ENCODE peak calls at places on chromosomes 2 and 18, in eight cellular contexts. One of them, this sample, is unnamed.

GRCh38 chr2:7440985-7441384 is 523.8 kb downstream of the RNF144A start:
- DNase-seq in MCF 10A: no peak
- DNase-seq in nephron progenitor cell: no peak
- DNase-seq in epithelial cell of esophagus: no peak
- DNase-seq in endothelial cell: no peak
- DNase-seq in GM13977: no peak
- DNase-seq in type B pancreatic cell: no peak
- DNase-seq in AG09309: no peak
- DNase-seq in this sample: no peak

GRCh38 chr2:66236816-66237469 is 198.0 kb upstream of the MEIS1 start:
- DNase-seq in type B pancreatic cell: no peak
- DNase-seq in epithelial cell of esophagus: no peak
- DNase-seq in MCF 10A: no peak
- DNase-seq in GM13977: no peak
- DNase-seq in AG09309: no peak
- DNase-seq in nephron progenitor cell: no peak
- DNase-seq in endothelial cell: no peak
- DNase-seq in this sample: no peak

GRCh38 chr18:55585586-55586521 is 2.1 kb downstream of the TCF4 start:
- DNase-seq in type B pancreatic cell: no peak
- DNase-seq in GM13977: no peak
- DNase-seq in MCF 10A: no peak
- DNase-seq in AG09309: no peak
- DNase-seq in endothelial cell: no peak
- DNase-seq in epithelial cell of esophagus: no peak
- DNase-seq in nephron progenitor cell: peak
- DNase-seq in this sample: no peak

GRCh38 chr2:5932556-5933469 is 240.6 kb downstream of the SOX11 start:
- DNase-seq in MCF 10A: no peak
- DNase-seq in nephron progenitor cell: no peak
- DNase-seq in endothelial cell: no peak
- DNase-seq in type B pancreatic cell: no peak
- DNase-seq in GM13977: no peak
- DNase-seq in epithelial cell of esophagus: no peak
- DNase-seq in AG09309: no peak
- DNase-seq in this sample: no peak

GRCh38 chr18:8662574-8663255 is 42.6 kb upstream of the MTCL1 start:
- DNase-seq in MCF 10A: no peak
- DNase-seq in AG09309: no peak
- DNase-seq in GM13977: no peak
- DNase-seq in nephron progenitor cell: no peak
- DNase-seq in type B pancreatic cell: no peak
- DNase-seq in endothelial cell: no peak
- DNase-seq in epithelial cell of esophagus: no peak
- DNase-seq in this sample: no peak

GRCh38 chr2:9105601-9106337 is 100.8 kb upstream of the ASAP2 start:
- DNase-seq in GM13977: no peak
- DNase-seq in MCF 10A: no peak
- DNase-seq in nephron progenitor cell: no peak
- DNase-seq in AG09309: no peak
- DNase-seq in type B pancreatic cell: no peak
- DNase-seq in endothelial cell: no peak
- DNase-seq in epithelial cell of esophagus: no peak
- DNase-seq in this sample: no peak

GRCh38 chr2:176997074-176997791 is 215.4 kb upstream of the HNRNPA3 start:
- DNase-seq in AG09309: peak
- DNase-seq in type B pancreatic cell: no peak
- DNase-seq in MCF 10A: peak
- DNase-seq in epithelial cell of esophagus: peak
- DNase-seq in GM13977: no peak
- DNase-seq in endothelial cell: no peak
- DNase-seq in nephron progenitor cell: no peak
- DNase-seq in this sample: peak

GRCh38 chr2:89763581-89764485 is 1072.4 kb downstream of the RPIA start:
- DNase-seq in nephron progenitor cell: no peak
- DNase-seq in endothelial cell: peak
- DNase-seq in type B pancreatic cell: peak
- DNase-seq in epithelial cell of esophagus: no peak
- DNase-seq in GM13977: peak
- DNase-seq in AG09309: no peak
- DNase-seq in MCF 10A: no peak
- DNase-seq in this sample: peak

GRCh38 chr2:219251656-219252055 is 1.4 kb upstream of the TUBA4B start:
- DNase-seq in AG09309: no peak
- DNase-seq in type B pancreatic cell: no peak
- DNase-seq in GM13977: no peak
- DNase-seq in nephron progenitor cell: no peak
- DNase-seq in epithelial cell of esophagus: peak
- DNase-seq in endothelial cell: no peak
- DNase-seq in MCF 10A: no peak
- DNase-seq in this sample: no peak

GRCh38 chr18:48623468-48624220 is 84.8 kb downstream of the CTIF start:
- DNase-seq in endothelial cell: no peak
- DNase-seq in type B pancreatic cell: no peak
- DNase-seq in epithelial cell of esophagus: peak
- DNase-seq in nephron progenitor cell: no peak
- DNase-seq in AG09309: peak
- DNase-seq in GM13977: no peak
- DNase-seq in MCF 10A: peak
- DNase-seq in this sample: no peak

GRCh38 chr2:88765154-88765948 is 73.9 kb downstream of the RPIA start:
- DNase-seq in nephron progenitor cell: peak
- DNase-seq in GM13977: no peak
- DNase-seq in AG09309: no peak
- DNase-seq in epithelial cell of esophagus: peak
- DNase-seq in MCF 10A: no peak
- DNase-seq in endothelial cell: peak
- DNase-seq in type B pancreatic cell: no peak
- DNase-seq in this sample: no peak

GRCh38 chr2:220842901-220843665 is 729.0 kb downstream of the EPHA4 start:
- DNase-seq in epithelial cell of esophagus: no peak
- DNase-seq in endothelial cell: no peak
- DNase-seq in type B pancreatic cell: no peak
- DNase-seq in GM13977: no peak
- DNase-seq in nephron progenitor cell: no peak
- DNase-seq in AG09309: no peak
- DNase-seq in MCF 10A: no peak
- DNase-seq in this sample: no peak

GRCh38 chr2:162729469-162729868 is 109.1 kb downstream of the KCNH7 start:
- DNase-seq in epithelial cell of esophagus: no peak
- DNase-seq in nephron progenitor cell: no peak
- DNase-seq in endothelial cell: no peak
- DNase-seq in AG09309: no peak
- DNase-seq in MCF 10A: no peak
- DNase-seq in GM13977: no peak
- DNase-seq in type B pancreatic cell: no peak
- DNase-seq in this sample: no peak

GRCh38 chr2:222959358-222959757 is 92.6 kb upstream of the KCNE4 start:
- DNase-seq in type B pancreatic cell: no peak
- DNase-seq in nephron progenitor cell: no peak
- DNase-seq in MCF 10A: peak
- DNase-seq in endothelial cell: no peak
- DNase-seq in epithelial cell of esophagus: peak
- DNase-seq in AG09309: peak
- DNase-seq in GM13977: no peak
- DNase-seq in this sample: no peak

GRCh38 chr2:63058149-63058741 is 7.6 kb downstream of the OTX1 start:
- DNase-seq in AG09309: no peak
- DNase-seq in type B pancreatic cell: peak
- DNase-seq in epithelial cell of esophagus: no peak
- DNase-seq in nephron progenitor cell: no peak
- DNase-seq in endothelial cell: peak
- DNase-seq in MCF 10A: no peak
- DNase-seq in GM13977: peak
- DNase-seq in this sample: peak

GRCh38 chr2:196284033-196284844 is 112.9 kb upstream of the STK17B start:
- DNase-seq in MCF 10A: no peak
- DNase-seq in endothelial cell: no peak
- DNase-seq in nephron progenitor cell: no peak
- DNase-seq in type B pancreatic cell: no peak
- DNase-seq in epithelial cell of esophagus: no peak
- DNase-seq in GM13977: no peak
- DNase-seq in AG09309: no peak
- DNase-seq in this sample: no peak

GRCh38 chr2:196287541-196287940 is 116.2 kb upstream of the STK17B start:
- DNase-seq in GM13977: no peak
- DNase-seq in MCF 10A: no peak
- DNase-seq in type B pancreatic cell: no peak
- DNase-seq in AG09309: no peak
- DNase-seq in nephron progenitor cell: no peak
- DNase-seq in endothelial cell: no peak
- DNase-seq in epithelial cell of esophagus: no peak
- DNase-seq in this sample: no peak

GRCh38 chr2:196287977-196288538 is 116.7 kb upstream of the STK17B start:
- DNase-seq in endothelial cell: no peak
- DNase-seq in GM13977: no peak
- DNase-seq in epithelial cell of esophagus: no peak
- DNase-seq in MCF 10A: no peak
- DNase-seq in AG09309: no peak
- DNase-seq in type B pancreatic cell: no peak
- DNase-seq in nephron progenitor cell: no peak
- DNase-seq in this sample: no peak

GRCh38 chr2:196286821-196287220 is 115.4 kb upstream of the STK17B start:
- DNase-seq in epithelial cell of esophagus: no peak
- DNase-seq in AG09309: no peak
- DNase-seq in MCF 10A: no peak
- DNase-seq in endothelial cell: no peak
- DNase-seq in nephron progenitor cell: no peak
- DNase-seq in type B pancreatic cell: no peak
- DNase-seq in GM13977: peak
- DNase-seq in this sample: no peak

GRCh38 chr2:196284901-196285589 is 113.7 kb upstream of the STK17B start:
- DNase-seq in endothelial cell: no peak
- DNase-seq in AG09309: no peak
- DNase-seq in type B pancreatic cell: no peak
- DNase-seq in epithelial cell of esophagus: no peak
- DNase-seq in nephron progenitor cell: no peak
- DNase-seq in MCF 10A: no peak
- DNase-seq in GM13977: no peak
- DNase-seq in this sample: no peak
- TF ChIP-seq CTCF in endothelial cell: no peak
- TF ChIP-seq CTCF in AG09309: no peak
- TF ChIP-seq CTCF in type B pancreatic cell: no peak
- TF ChIP-seq CTCF in epithelial cell of esophagus: no peak
- TF ChIP-seq CTCF in nephron progenitor cell: no peak
- TF ChIP-seq CTCF in MCF 10A: no peak
- TF ChIP-seq CTCF in GM13977: no peak
- TF ChIP-seq CTCF in this sample: no peak

GRCh38 chr2:74504591-74504990 is 2.9 kb downstream of the PCGF1 start:
- DNase-seq in nephron progenitor cell: no peak
- DNase-seq in GM13977: no peak
- DNase-seq in epithelial cell of esophagus: no peak
- DNase-seq in type B pancreatic cell: no peak
- DNase-seq in endothelial cell: no peak
- DNase-seq in AG09309: no peak
- DNase-seq in MCF 10A: no peak
- DNase-seq in this sample: no peak

GRCh38 chr2:74502147-74502719 is 2.8 kb upstream of the LBX2 start:
- DNase-seq in type B pancreatic cell: no peak
- DNase-seq in GM13977: peak
- DNase-seq in endothelial cell: no peak
- DNase-seq in AG09309: no peak
- DNase-seq in nephron progenitor cell: peak
- DNase-seq in epithelial cell of esophagus: no peak
- DNase-seq in MCF 10A: no peak
- DNase-seq in this sample: peak

GRCh38 chr2:74501335-74502071 is 2.1 kb upstream of the LBX2 start:
- DNase-seq in endothelial cell: no peak
- DNase-seq in GM13977: no peak
- DNase-seq in MCF 10A: no peak
- DNase-seq in type B pancreatic cell: no peak
- DNase-seq in nephron progenitor cell: peak
- DNase-seq in epithelial cell of esophagus: no peak
- DNase-seq in AG09309: no peak
- DNase-seq in this sample: no peak

GRCh38 chr2:74503506-74504475 is 3.7 kb downstream of the PCGF1 start:
- DNase-seq in GM13977: no peak
- DNase-seq in epithelial cell of esophagus: no peak
- DNase-seq in nephron progenitor cell: peak
- DNase-seq in endothelial cell: no peak
- DNase-seq in MCF 10A: no peak
- DNase-seq in AG09309: no peak
- DNase-seq in type B pancreatic cell: no peak
- DNase-seq in this sample: no peak

GRCh38 chr2:74502720-74503505 is 3.5 kb upstream of the LBX2 start:
- DNase-seq in AG09309: peak
- DNase-seq in endothelial cell: peak
- DNase-seq in epithelial cell of esophagus: peak
- DNase-seq in nephron progenitor cell: peak
- DNase-seq in GM13977: peak
- DNase-seq in type B pancreatic cell: no peak
- DNase-seq in MCF 10A: no peak
- DNase-seq in this sample: peak
- TF ChIP-seq CTCF in AG09309: peak
- TF ChIP-seq CTCF in endothelial cell: no peak
- TF ChIP-seq CTCF in epithelial cell of esophagus: peak
- TF ChIP-seq CTCF in nephron progenitor cell: no peak
- TF ChIP-seq CTCF in GM13977: peak
- TF ChIP-seq CTCF in type B pancreatic cell: no peak
- TF ChIP-seq CTCF in MCF 10A: no peak
- TF ChIP-seq CTCF in this sample: peak

DNA sequence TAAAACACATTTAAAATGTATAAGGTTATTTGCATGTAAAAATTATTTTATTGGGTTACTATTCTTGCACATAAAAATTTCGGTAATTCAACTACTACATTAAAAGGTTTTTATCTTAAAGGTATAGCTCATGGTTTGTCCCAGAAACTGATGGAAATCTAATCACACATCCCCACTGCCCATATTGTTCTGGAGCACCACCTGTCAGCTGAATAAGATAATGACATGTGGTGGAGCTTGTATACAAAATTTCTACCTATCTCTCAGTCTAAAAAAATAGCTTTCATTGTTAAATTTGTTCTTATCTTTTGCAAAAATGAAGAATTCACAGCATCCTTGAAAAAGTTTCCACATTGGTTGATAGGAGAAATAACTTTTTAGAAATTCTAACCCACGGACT is 18.3 kb downstream of the ERBB4 start:
- DNase-seq in type B pancreatic cell: no peak
- DNase-seq in AG09309: no peak
- DNase-seq in endothelial cell: no peak
- DNase-seq in GM13977: no peak
- DNase-seq in epithelial cell of esophagus: peak
- DNase-seq in MCF 10A: peak
- DNase-seq in nephron progenitor cell: no peak
- DNase-seq in this sample: no peak
- TF ChIP-seq CTCF in type B pancreatic cell: peak
- TF ChIP-seq CTCF in AG09309: peak
- TF ChIP-seq CTCF in endothelial cell: no peak
- TF ChIP-seq CTCF in GM13977: peak
- TF ChIP-seq CTCF in epithelial cell of esophagus: peak
- TF ChIP-seq CTCF in MCF 10A: peak
- TF ChIP-seq CTCF in nephron progenitor cell: peak
- TF ChIP-seq CTCF in this sample: peak

DNA sequence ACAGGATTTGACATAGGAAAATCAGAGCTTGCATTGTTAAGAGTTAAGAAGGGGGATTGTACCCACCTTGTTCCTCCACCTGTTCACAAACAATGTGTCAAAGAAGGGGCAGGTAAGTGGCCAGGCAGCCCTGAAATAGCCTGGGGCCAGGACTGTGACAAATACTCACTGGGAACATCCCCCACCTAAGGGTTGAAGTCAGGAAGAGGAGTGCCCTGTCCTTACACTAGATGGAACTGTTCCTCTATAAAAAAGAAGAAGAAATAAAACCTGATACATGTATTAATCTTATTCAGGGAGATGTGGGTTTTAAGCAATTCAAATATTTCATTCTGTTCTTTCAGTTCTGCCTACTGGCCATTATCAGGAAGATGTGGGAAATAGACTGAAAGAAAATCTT is 41.9 kb downstream of the TACR1 start:
- DNase-seq in type B pancreatic cell: no peak
- DNase-seq in endothelial cell: no peak
- DNase-seq in MCF 10A: peak
- DNase-seq in epithelial cell of esophagus: peak
- DNase-seq in nephron progenitor cell: no peak
- DNase-seq in AG09309: no peak
- DNase-seq in GM13977: peak
- DNase-seq in this sample: peak
- TF ChIP-seq CTCF in type B pancreatic cell: peak
- TF ChIP-seq CTCF in endothelial cell: no peak
- TF ChIP-seq CTCF in MCF 10A: no peak
- TF ChIP-seq CTCF in epithelial cell of esophagus: peak
- TF ChIP-seq CTCF in nephron progenitor cell: no peak
- TF ChIP-seq CTCF in AG09309: peak
- TF ChIP-seq CTCF in GM13977: peak
- TF ChIP-seq CTCF in this sample: peak

This sample was measured in GM10248.